ENCODE peak calls at places on chromosomes 7 and 10, in seven cellular contexts. A is H1, J is SK-N-SH, Q is K562, N is GM12892, L is HepG2, V is GM12878. W is an unnamed sample.

GRCh38 chr10:99920901-99921300 is 88.8 kb downstream of the DNMBP start:
- DNase-seq in L (no peak), V (no peak), J (no peak), Q (no peak), N (no peak), A (no peak), W (no peak)

GRCh38 chr7:88322151-88322550 is 15.5 kb upstream of the STEAP4 start:
- DNase-seq in V (no peak), J (no peak), Q (no peak), L (no peak), N (no peak), A (no peak), W (no peak)

GRCh38 chr7:147008530-147008929 is 891.9 kb downstream of the CNTNAP2 start:
- DNase-seq in N (no peak), L (peak), Q (no peak), V (no peak), J (no peak), A (no peak), W (no peak)

GRCh38 chr10:2772791-2773644 is 294.3 kb upstream of the PFKP start:
- DNase-seq in L (no peak), A (no peak), N (no peak), J (peak), V (no peak), Q (no peak), W (no peak)

GRCh38 chr7:14858410-14858809 is 44.1 kb downstream of the DGKB start:
- DNase-seq in V (no peak), Q (no peak), A (no peak), J (no peak), L (no peak), N (no peak), W (no peak)

GRCh38 chr7:95718556-95719410 is 53.6 kb upstream of the DYNC1I1 start:
- DNase-seq in J (peak), L (no peak), A (no peak), Q (peak), V (no peak), N (no peak), W (no peak)

GRCh38 chr7:155412416-155413253 is 45.3 kb upstream of the EN2 start:
- DNase-seq in A (no peak), J (peak), Q (peak), N (peak), L (peak), V (no peak), W (peak)

GRCh38 chr7:3025616-3026015 is 18.1 kb downstream of the CARD11 start:
- DNase-seq in Q (no peak), L (no peak), V (no peak), A (no peak), J (no peak), N (no peak), W (no peak)

GRCh38 chr7:121138262-121138933 is 149.9 kb downstream of the CPED1 start:
- DNase-seq in A (no peak), J (no peak), Q (no peak), N (no peak), L (no peak), V (peak), W (no peak)

GRCh38 chr7:2805213-2806003 is 38.7 kb downstream of the GNA12 start:
- DNase-seq in A (no peak), Q (peak), L (peak), V (no peak), J (no peak), N (no peak), W (no peak)

GRCh38 chr7:81181066-81181465 is 262.2 kb upstream of the SEMA3C start:
- DNase-seq in L (no peak), A (no peak), V (no peak), N (no peak), J (no peak), Q (no peak), W (no peak)

GRCh38 chr7:82729172-82730030 is 285.8 kb upstream of the CACNA2D1 start:
- DNase-seq in V (no peak), L (peak), A (no peak), Q (peak), J (peak), N (no peak), W (peak)

GRCh38 chr7:85890244-85890811 is 703.5 kb upstream of the SEMA3D start:
- DNase-seq in J (peak), A (no peak), L (peak), Q (peak), N (no peak), V (no peak), W (no peak)

DNA sequence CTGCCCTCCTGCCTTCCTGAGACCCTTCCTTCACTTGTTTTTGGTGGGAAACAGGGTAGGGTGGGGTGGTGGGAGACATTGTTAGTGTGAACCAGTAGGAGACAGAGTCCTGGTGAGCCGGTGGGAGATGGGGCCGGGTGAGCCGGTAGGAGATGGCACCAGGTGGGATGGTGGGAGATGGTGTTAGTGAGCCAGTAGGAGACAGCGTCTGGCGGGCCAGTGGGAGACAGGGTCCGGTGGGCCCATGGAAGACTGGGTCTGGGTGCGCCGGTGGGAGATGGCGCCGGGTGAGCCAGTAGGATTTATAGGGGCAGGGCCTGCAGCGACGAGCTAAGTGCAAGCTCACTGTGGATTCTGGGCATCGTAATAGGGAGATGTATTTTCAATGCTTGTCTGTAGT is 116.8 kb downstream of the TRRAP start:
- DNase-seq in J (no peak), N (no peak), Q (no peak), L (no peak), A (no peak), V (no peak), W (no peak)
- TF ChIP-seq TAF1 in J (no peak), N (no peak), Q (no peak), L (no peak), A (no peak), V (no peak), W (no peak)

GRCh38 chr7:94561841-94562514 is 52.4 kb downstream of the CASD1 start:
- DNase-seq in N (no peak), L (peak), J (no peak), Q (no peak), A (no peak), V (no peak), W (no peak)
- TF ChIP-seq TAF1 in N (no peak), L (no peak), J (no peak), Q (no peak), A (no peak), V (no peak), W (no peak)

DNA sequence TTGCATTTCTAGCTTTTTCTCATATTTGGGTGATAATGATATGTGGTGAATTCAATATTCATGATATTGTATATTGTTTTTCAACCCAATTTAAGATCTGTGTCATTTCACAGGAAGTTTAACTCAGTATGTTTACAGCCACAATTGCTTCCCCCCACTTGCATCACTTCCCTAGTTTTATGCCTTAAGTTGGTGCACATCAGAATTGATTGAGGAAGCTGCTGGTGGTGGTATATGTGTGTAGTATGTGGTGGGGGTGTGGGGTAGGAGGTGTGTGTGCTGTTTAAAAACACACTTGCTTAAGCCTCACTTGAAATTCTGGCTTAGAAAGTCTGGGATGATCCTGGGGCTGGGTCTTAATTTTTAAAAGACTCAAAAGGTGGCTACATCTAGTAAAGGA is 245.1 kb upstream of the AOAH start:
- DNase-seq in N (no peak), Q (no peak), J (no peak), V (no peak), L (no peak), A (no peak), W (no peak)
- TF ChIP-seq TAF1 in N (no peak), Q (no peak), J (no peak), V (no peak), L (no peak), A (no peak), W (no peak)

DNA sequence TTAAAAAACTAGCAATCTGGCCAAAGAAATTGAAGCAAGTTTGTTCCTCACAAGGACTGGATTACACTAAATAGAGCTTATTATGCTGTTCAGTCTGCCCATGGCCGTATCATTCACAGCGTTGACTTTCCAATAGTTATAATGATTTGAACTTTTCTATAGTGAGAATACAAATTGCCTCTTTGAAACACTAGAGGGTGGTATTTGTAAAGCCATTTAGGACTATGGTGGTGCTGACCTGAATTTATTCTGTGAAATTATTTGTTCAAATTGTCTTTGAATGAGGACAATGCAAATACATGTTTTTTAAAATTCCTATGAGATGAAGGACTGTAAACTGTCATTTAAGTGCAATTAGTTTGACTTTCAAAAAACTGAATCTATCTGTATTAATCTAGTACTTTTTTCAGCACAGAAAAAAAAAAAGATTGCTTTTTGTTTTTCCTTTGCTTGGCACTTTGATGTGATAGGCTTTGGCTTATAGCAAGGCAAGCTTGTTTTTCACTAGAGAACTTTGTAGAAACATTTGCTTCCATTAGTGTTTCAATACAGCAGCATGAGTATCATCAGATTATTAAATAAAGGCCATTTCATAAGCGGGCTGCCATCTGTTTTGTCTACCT is 122.6 kb upstream of the TMEM229A start:
- DNase-seq in V (no peak), N (no peak), L (peak), J (peak), Q (peak), A (no peak), W (no peak)
- TF ChIP-seq TAF1 in V (no peak), N (no peak), L (no peak), J (no peak), Q (no peak), A (no peak), W (no peak)

DNA sequence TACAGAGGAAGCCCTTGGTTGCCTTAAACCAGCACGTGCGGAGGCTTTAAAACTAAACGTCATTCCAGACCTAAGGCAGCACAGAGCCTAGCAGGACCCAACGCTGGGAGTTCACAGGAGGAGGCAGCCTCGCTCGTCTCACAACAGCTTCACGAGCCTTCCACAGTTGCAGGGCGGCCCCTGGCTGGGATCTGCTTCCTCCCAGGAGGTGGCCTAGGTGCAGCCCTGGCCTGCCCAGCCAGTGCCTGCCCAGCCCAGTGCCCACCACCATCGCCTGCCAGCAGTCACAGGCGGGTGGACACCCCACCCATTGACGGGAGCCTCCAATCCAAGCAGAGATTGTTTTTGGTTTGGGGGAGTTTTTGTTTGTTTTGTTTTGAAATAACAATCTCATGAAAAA is 96.5 kb downstream of the PTPRN2 start:
- DNase-seq in J (no peak), A (no peak), V (no peak), Q (no peak), L (no peak), N (no peak), W (no peak)
- TF ChIP-seq TAF1 in J (no peak), A (no peak), V (no peak), Q (no peak), L (no peak), N (no peak), W (no peak)

W was measured in GM12891.